ENCODE peak calls at places on chromosome 6, in ten cellular contexts. One of them, this sample, is unnamed.

GRCh38 chr6:38155144-38155543 is 335.6 kb downstream of the ZFAND3 start:
- DNase-seq in bronchial epithelial cell: peak
- DNase-seq in WERI-Rb-1: no peak
- DNase-seq in astrocyte of the spinal cord: peak
- DNase-seq in mucosa of descending colon: no peak
- DNase-seq in esophagus squamous epithelium: no peak
- DNase-seq in GM12864: no peak
- DNase-seq in adrenal gland: no peak
- DNase-seq in gastrocnemius medialis: no peak
- DNase-seq in H1: no peak
- DNase-seq in this sample: no peak

GRCh38 chr6:11802886-11803595 is 24.4 kb upstream of the ADTRP start:
- DNase-seq in esophagus squamous epithelium: no peak
- DNase-seq in GM12864: no peak
- DNase-seq in astrocyte of the spinal cord: no peak
- DNase-seq in gastrocnemius medialis: no peak
- DNase-seq in adrenal gland: no peak
- DNase-seq in mucosa of descending colon: peak
- DNase-seq in bronchial epithelial cell: no peak
- DNase-seq in H1: no peak
- DNase-seq in WERI-Rb-1: no peak
- DNase-seq in this sample: no peak

GRCh38 chr6:82750570-82750969 is 315.1 kb downstream of the UBE3D start:
- DNase-seq in gastrocnemius medialis: no peak
- DNase-seq in adrenal gland: no peak
- DNase-seq in mucosa of descending colon: no peak
- DNase-seq in astrocyte of the spinal cord: peak
- DNase-seq in WERI-Rb-1: no peak
- DNase-seq in GM12864: no peak
- DNase-seq in bronchial epithelial cell: no peak
- DNase-seq in H1: no peak
- DNase-seq in esophagus squamous epithelium: no peak
- DNase-seq in this sample: peak

GRCh38 chr6:8219352-8219943 is 117.1 kb upstream of the EEF1E1 start:
- DNase-seq in astrocyte of the spinal cord: peak
- DNase-seq in adrenal gland: peak
- DNase-seq in esophagus squamous epithelium: no peak
- DNase-seq in mucosa of descending colon: no peak
- DNase-seq in bronchial epithelial cell: peak
- DNase-seq in H1: no peak
- DNase-seq in WERI-Rb-1: peak
- DNase-seq in GM12864: peak
- DNase-seq in gastrocnemius medialis: no peak
- DNase-seq in this sample: peak

GRCh38 chr6:115717472-115717871 is 343.2 kb downstream of the FRK start:
- DNase-seq in H1: no peak
- DNase-seq in gastrocnemius medialis: no peak
- DNase-seq in esophagus squamous epithelium: no peak
- DNase-seq in GM12864: no peak
- DNase-seq in bronchial epithelial cell: no peak
- DNase-seq in adrenal gland: no peak
- DNase-seq in astrocyte of the spinal cord: no peak
- DNase-seq in WERI-Rb-1: no peak
- DNase-seq in mucosa of descending colon: no peak
- DNase-seq in this sample: no peak

GRCh38 chr6:26556263-26557070 is 18.3 kb downstream of the HMGN4 start:
- DNase-seq in WERI-Rb-1: no peak
- DNase-seq in astrocyte of the spinal cord: peak
- DNase-seq in gastrocnemius medialis: no peak
- DNase-seq in H1: no peak
- DNase-seq in GM12864: peak
- DNase-seq in mucosa of descending colon: no peak
- DNase-seq in bronchial epithelial cell: peak
- DNase-seq in adrenal gland: peak
- DNase-seq in esophagus squamous epithelium: no peak
- DNase-seq in this sample: peak

GRCh38 chr6:2579241-2579761 is 171.4 kb downstream of the MYLK4 start:
- DNase-seq in bronchial epithelial cell: peak
- DNase-seq in mucosa of descending colon: no peak
- DNase-seq in esophagus squamous epithelium: no peak
- DNase-seq in astrocyte of the spinal cord: no peak
- DNase-seq in H1: no peak
- DNase-seq in adrenal gland: peak
- DNase-seq in gastrocnemius medialis: no peak
- DNase-seq in GM12864: no peak
- DNase-seq in WERI-Rb-1: no peak
- DNase-seq in this sample: no peak

GRCh38 chr6:73051147-73051546 is 174.1 kb downstream of the KHDC1L start:
- DNase-seq in gastrocnemius medialis: no peak
- DNase-seq in H1: no peak
- DNase-seq in astrocyte of the spinal cord: no peak
- DNase-seq in bronchial epithelial cell: no peak
- DNase-seq in mucosa of descending colon: no peak
- DNase-seq in WERI-Rb-1: no peak
- DNase-seq in GM12864: no peak
- DNase-seq in esophagus squamous epithelium: no peak
- DNase-seq in adrenal gland: no peak
- DNase-seq in this sample: no peak

GRCh38 chr6:108501559-108501958 is 59.2 kb upstream of the FOXO3 start:
- DNase-seq in mucosa of descending colon: no peak
- DNase-seq in gastrocnemius medialis: no peak
- DNase-seq in GM12864: no peak
- DNase-seq in esophagus squamous epithelium: no peak
- DNase-seq in astrocyte of the spinal cord: peak
- DNase-seq in H1: no peak
- DNase-seq in WERI-Rb-1: no peak
- DNase-seq in adrenal gland: no peak
- DNase-seq in bronchial epithelial cell: peak
- DNase-seq in this sample: peak

GRCh38 chr6:108492131-108492766 is 68.5 kb upstream of the FOXO3 start:
- DNase-seq in bronchial epithelial cell: peak
- DNase-seq in adrenal gland: peak
- DNase-seq in GM12864: peak
- DNase-seq in mucosa of descending colon: no peak
- DNase-seq in WERI-Rb-1: peak
- DNase-seq in gastrocnemius medialis: no peak
- DNase-seq in astrocyte of the spinal cord: peak
- DNase-seq in esophagus squamous epithelium: no peak
- DNase-seq in H1: no peak
- DNase-seq in this sample: peak

GRCh38 chr6:108502826-108503225 is 57.9 kb upstream of the FOXO3 start:
- DNase-seq in H1: no peak
- DNase-seq in bronchial epithelial cell: no peak
- DNase-seq in WERI-Rb-1: no peak
- DNase-seq in esophagus squamous epithelium: no peak
- DNase-seq in GM12864: no peak
- DNase-seq in gastrocnemius medialis: no peak
- DNase-seq in adrenal gland: no peak
- DNase-seq in astrocyte of the spinal cord: no peak
- DNase-seq in mucosa of descending colon: no peak
- DNase-seq in this sample: no peak

GRCh38 chr6:108494434-108494833 is 66.3 kb upstream of the FOXO3 start:
- DNase-seq in bronchial epithelial cell: no peak
- DNase-seq in GM12864: no peak
- DNase-seq in astrocyte of the spinal cord: no peak
- DNase-seq in H1: no peak
- DNase-seq in adrenal gland: no peak
- DNase-seq in gastrocnemius medialis: no peak
- DNase-seq in mucosa of descending colon: no peak
- DNase-seq in esophagus squamous epithelium: no peak
- DNase-seq in WERI-Rb-1: no peak
- DNase-seq in this sample: no peak

DNA sequence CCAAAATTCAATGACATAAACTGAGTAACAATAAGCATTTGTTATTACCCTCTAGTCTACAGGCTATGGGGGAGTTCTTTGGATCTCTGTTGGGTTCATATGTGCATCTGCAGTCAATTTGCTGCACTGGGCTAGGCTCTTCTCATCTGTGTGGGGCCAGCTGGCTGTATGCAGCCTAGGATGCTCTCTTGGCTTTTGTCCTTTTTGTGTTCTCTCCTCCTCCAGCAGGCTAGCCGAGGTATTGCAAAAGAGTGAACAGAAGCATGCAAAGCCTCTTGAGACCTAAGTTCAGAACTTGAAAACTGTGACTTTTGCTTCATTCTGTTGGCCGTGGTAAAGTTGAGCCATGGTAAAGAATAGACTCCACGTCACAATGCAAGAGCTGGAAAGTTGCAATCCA is 62.8 kb upstream of the FOXO3 start:
- DNase-seq in gastrocnemius medialis: no peak
- DNase-seq in GM12864: no peak
- DNase-seq in astrocyte of the spinal cord: peak
- DNase-seq in mucosa of descending colon: no peak
- DNase-seq in bronchial epithelial cell: peak
- DNase-seq in adrenal gland: peak
- DNase-seq in WERI-Rb-1: peak
- DNase-seq in esophagus squamous epithelium: no peak
- DNase-seq in H1: no peak
- DNase-seq in this sample: peak
- TF ChIP-seq CTCF in gastrocnemius medialis: no peak
- TF ChIP-seq CTCF in GM12864: peak
- TF ChIP-seq CTCF in astrocyte of the spinal cord: peak
- TF ChIP-seq CTCF in mucosa of descending colon: no peak
- TF ChIP-seq CTCF in bronchial epithelial cell: peak
- TF ChIP-seq CTCF in adrenal gland: no peak
- TF ChIP-seq CTCF in WERI-Rb-1: peak
- TF ChIP-seq CTCF in esophagus squamous epithelium: peak
- TF ChIP-seq CTCF in H1: peak
- TF ChIP-seq CTCF in this sample: peak

GRCh38 chr6:99177736-99178135 is 171.7 kb downstream of the FAXC start:
- DNase-seq in WERI-Rb-1: no peak
- DNase-seq in GM12864: no peak
- DNase-seq in H1: no peak
- DNase-seq in astrocyte of the spinal cord: no peak
- DNase-seq in mucosa of descending colon: no peak
- DNase-seq in bronchial epithelial cell: peak
- DNase-seq in gastrocnemius medialis: no peak
- DNase-seq in esophagus squamous epithelium: no peak
- DNase-seq in adrenal gland: no peak
- DNase-seq in this sample: no peak

GRCh38 chr6:99183066-99183465 is 166.4 kb downstream of the FAXC start:
- DNase-seq in GM12864: no peak
- DNase-seq in WERI-Rb-1: no peak
- DNase-seq in mucosa of descending colon: no peak
- DNase-seq in gastrocnemius medialis: no peak
- DNase-seq in esophagus squamous epithelium: no peak
- DNase-seq in astrocyte of the spinal cord: no peak
- DNase-seq in adrenal gland: no peak
- DNase-seq in bronchial epithelial cell: peak
- DNase-seq in H1: no peak
- DNase-seq in this sample: no peak

GRCh38 chr6:99181174-99181573 is 168.3 kb downstream of the FAXC start:
- DNase-seq in gastrocnemius medialis: no peak
- DNase-seq in H1: no peak
- DNase-seq in WERI-Rb-1: no peak
- DNase-seq in astrocyte of the spinal cord: no peak
- DNase-seq in mucosa of descending colon: no peak
- DNase-seq in esophagus squamous epithelium: no peak
- DNase-seq in GM12864: no peak
- DNase-seq in bronchial epithelial cell: no peak
- DNase-seq in adrenal gland: no peak
- DNase-seq in this sample: no peak

DNA sequence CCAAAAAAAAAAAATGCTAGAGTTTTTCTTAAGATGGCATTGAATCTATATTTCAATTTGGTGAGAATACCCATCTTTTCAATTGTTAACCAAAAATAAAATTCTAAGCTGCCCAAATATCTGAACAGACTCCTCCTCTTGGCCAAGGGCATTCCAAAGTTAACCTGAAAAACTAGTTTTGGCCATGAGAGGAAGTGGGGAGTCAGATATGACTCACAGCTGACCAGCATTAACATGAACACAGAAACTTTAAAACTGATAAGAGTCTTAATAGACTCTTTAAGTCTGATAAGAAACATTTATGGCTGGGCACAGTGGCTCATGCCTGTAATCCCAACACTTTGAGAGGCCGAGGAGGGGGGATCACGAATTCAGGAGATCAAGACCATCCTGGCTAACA is 171.3 kb downstream of the FAXC start:
- DNase-seq in bronchial epithelial cell: peak
- DNase-seq in esophagus squamous epithelium: no peak
- DNase-seq in WERI-Rb-1: no peak
- DNase-seq in adrenal gland: no peak
- DNase-seq in H1: no peak
- DNase-seq in gastrocnemius medialis: no peak
- DNase-seq in astrocyte of the spinal cord: no peak
- DNase-seq in mucosa of descending colon: no peak
- DNase-seq in GM12864: no peak
- DNase-seq in this sample: no peak
- H3K4me3 ChIP-seq in bronchial epithelial cell: no peak
- H3K4me3 ChIP-seq in esophagus squamous epithelium: no peak
- H3K4me3 ChIP-seq in WERI-Rb-1: no peak
- H3K4me3 ChIP-seq in adrenal gland: no peak
- H3K4me3 ChIP-seq in H1: no peak
- H3K4me3 ChIP-seq in gastrocnemius medialis: no peak
- H3K4me3 ChIP-seq in astrocyte of the spinal cord: no peak
- H3K4me3 ChIP-seq in mucosa of descending colon: no peak
- H3K4me3 ChIP-seq in GM12864: no peak
- H3K4me3 ChIP-seq in this sample: no peak

DNA sequence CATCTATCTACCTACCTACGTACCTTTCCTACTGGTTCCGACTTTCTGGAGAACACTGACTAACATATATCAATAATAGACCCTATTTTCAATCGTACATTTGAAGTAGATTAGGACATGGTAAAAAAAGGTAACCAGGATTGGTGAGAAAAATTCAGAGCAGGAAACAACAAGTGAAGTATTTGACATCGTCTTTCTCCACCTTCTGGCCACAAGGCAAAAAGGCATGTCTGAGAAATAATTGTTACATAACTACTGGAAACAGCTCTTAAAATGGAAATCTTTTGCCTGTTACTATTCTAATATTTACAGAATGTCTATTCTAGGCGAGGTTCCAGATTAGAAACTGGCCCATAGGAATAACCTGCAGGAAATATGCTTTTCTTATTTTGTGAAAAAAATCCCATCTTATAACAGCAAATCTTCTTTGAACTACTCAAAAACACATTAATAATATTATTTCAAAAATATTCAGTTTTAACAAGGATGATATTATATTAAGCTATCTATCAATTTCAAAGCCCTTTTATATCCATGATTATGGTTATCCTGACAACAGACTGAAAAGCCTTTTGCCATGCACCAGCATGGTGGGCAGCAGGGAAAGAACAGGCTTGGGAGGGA is 80.8 kb downstream of the RCAN2 start:
- DNase-seq in astrocyte of the spinal cord: peak
- DNase-seq in bronchial epithelial cell: peak
- DNase-seq in gastrocnemius medialis: peak
- DNase-seq in adrenal gland: peak
- DNase-seq in esophagus squamous epithelium: no peak
- DNase-seq in WERI-Rb-1: no peak
- DNase-seq in mucosa of descending colon: no peak
- DNase-seq in H1: no peak
- DNase-seq in GM12864: peak
- DNase-seq in this sample: peak
- TF ChIP-seq CTCF in astrocyte of the spinal cord: peak
- TF ChIP-seq CTCF in bronchial epithelial cell: peak
- TF ChIP-seq CTCF in gastrocnemius medialis: peak
- TF ChIP-seq CTCF in adrenal gland: peak
- TF ChIP-seq CTCF in esophagus squamous epithelium: peak
- TF ChIP-seq CTCF in WERI-Rb-1: peak
- TF ChIP-seq CTCF in mucosa of descending colon: peak
- TF ChIP-seq CTCF in H1: no peak
- TF ChIP-seq CTCF in GM12864: peak
- TF ChIP-seq CTCF in this sample: peak

GRCh38 chr6:157289764-157290163 is 33.6 kb downstream of the TMEM242 start:
- DNase-seq in astrocyte of the spinal cord: no peak
- DNase-seq in bronchial epithelial cell: no peak
- DNase-seq in GM12864: no peak
- DNase-seq in H1: no peak
- DNase-seq in gastrocnemius medialis: no peak
- DNase-seq in adrenal gland: no peak
- DNase-seq in esophagus squamous epithelium: no peak
- DNase-seq in mucosa of descending colon: no peak
- DNase-seq in WERI-Rb-1: no peak
- DNase-seq in this sample: no peak

GRCh38 chr6:157290797-157291196 is 32.5 kb downstream of the TMEM242 start:
- DNase-seq in adrenal gland: no peak
- DNase-seq in bronchial epithelial cell: no peak
- DNase-seq in mucosa of descending colon: no peak
- DNase-seq in esophagus squamous epithelium: no peak
- DNase-seq in H1: no peak
- DNase-seq in WERI-Rb-1: no peak
- DNase-seq in astrocyte of the spinal cord: no peak
- DNase-seq in GM12864: no peak
- DNase-seq in gastrocnemius medialis: no peak
- DNase-seq in this sample: no peak

GRCh38 chr6:157292202-157292601 is 31.1 kb downstream of the TMEM242 start:
- DNase-seq in GM12864: no peak
- DNase-seq in astrocyte of the spinal cord: no peak
- DNase-seq in H1: no peak
- DNase-seq in esophagus squamous epithelium: no peak
- DNase-seq in gastrocnemius medialis: no peak
- DNase-seq in mucosa of descending colon: no peak
- DNase-seq in bronchial epithelial cell: no peak
- DNase-seq in WERI-Rb-1: no peak
- DNase-seq in adrenal gland: no peak
- DNase-seq in this sample: no peak

GRCh38 chr6:157293780-157294179 is 29.5 kb downstream of the TMEM242 start:
- DNase-seq in mucosa of descending colon: no peak
- DNase-seq in H1: no peak
- DNase-seq in WERI-Rb-1: no peak
- DNase-seq in adrenal gland: no peak
- DNase-seq in gastrocnemius medialis: no peak
- DNase-seq in GM12864: no peak
- DNase-seq in bronchial epithelial cell: no peak
- DNase-seq in astrocyte of the spinal cord: no peak
- DNase-seq in esophagus squamous epithelium: no peak
- DNase-seq in this sample: no peak

GRCh38 chr6:157291356-157291755 is 32.0 kb downstream of the TMEM242 start:
- DNase-seq in astrocyte of the spinal cord: no peak
- DNase-seq in gastrocnemius medialis: no peak
- DNase-seq in esophagus squamous epithelium: no peak
- DNase-seq in WERI-Rb-1: no peak
- DNase-seq in H1: no peak
- DNase-seq in GM12864: no peak
- DNase-seq in bronchial epithelial cell: no peak
- DNase-seq in mucosa of descending colon: no peak
- DNase-seq in adrenal gland: no peak
- DNase-seq in this sample: no peak
- H3K4me3 ChIP-seq in astrocyte of the spinal cord: no peak
- H3K4me3 ChIP-seq in gastrocnemius medialis: no peak
- H3K4me3 ChIP-seq in esophagus squamous epithelium: no peak
- H3K4me3 ChIP-seq in WERI-Rb-1: no peak
- H3K4me3 ChIP-seq in H1: no peak
- H3K4me3 ChIP-seq in GM12864: no peak
- H3K4me3 ChIP-seq in bronchial epithelial cell: no peak
- H3K4me3 ChIP-seq in mucosa of descending colon: no peak
- H3K4me3 ChIP-seq in adrenal gland: no peak
- H3K4me3 ChIP-seq in this sample: no peak